ENCODE peak calls at places on chromosomes 11 and 22, in ten cellular contexts. O, F, Z, U, B, K, H, G, W and P are unnamed samples.

GRCh38 chr22:31654408-31654807 is 7.6 kb downstream of the PISD start:
- DNase-seq in K (no peak), Z (no peak), G (no peak), U (no peak), B (no peak), H (no peak), O (no peak), F (no peak), W (no peak), P (no peak)

GRCh38 chr11:40274017-40274416 is 1185.4 kb downstream of the LRRC4C start:
- DNase-seq in K (peak), H (no peak), O (peak), U (peak), Z (no peak), G (peak), F (no peak), W (no peak), B (no peak), P (no peak)

GRCh38 chr11:725624-726202 is 19.7 kb downstream of the EPS8L2 start:
- DNase-seq in W (peak), B (peak), U (no peak), O (no peak), H (no peak), K (no peak), G (no peak), F (no peak), Z (peak), P (no peak)

GRCh38 chr11:61062181-61062955 is 39.9 kb upstream of the CD5 start:
- DNase-seq in W (no peak), Z (no peak), O (no peak), K (no peak), B (no peak), F (no peak), G (no peak), U (no peak), H (no peak), P (no peak)

GRCh38 chr11:117477721-117478120 is 150.1 kb downstream of the CEP164 start:
- DNase-seq in Z (no peak), W (no peak), K (no peak), B (no peak), F (no peak), U (no peak), H (no peak), O (no peak), G (no peak), P (no peak)

GRCh38 chr22:30574095-30574981 is at the start of gene GAL3ST1:
- DNase-seq in W (peak), G (no peak), B (peak), H (peak), K (no peak), Z (peak), U (no peak), O (no peak), F (peak), P (no peak)

GRCh38 chr22:43113516-43114251 is 3.1 kb downstream of the BIK start:
- DNase-seq in H (no peak), O (no peak), B (no peak), Z (no peak), W (no peak), K (no peak), F (no peak), U (no peak), G (peak), P (no peak)

GRCh38 chr22:30871391-30872281 is 96.9 kb downstream of the MORC2 start:
- DNase-seq in O (no peak), B (no peak), H (no peak), K (no peak), U (no peak), F (no peak), W (peak), Z (no peak), G (no peak), P (no peak)

GRCh38 chr11:130144721-130145327 is 14.8 kb upstream of the ST14 start:
- DNase-seq in W (no peak), F (peak), K (no peak), O (no peak), B (no peak), Z (peak), H (no peak), G (no peak), U (peak), P (no peak)

GRCh38 chr11:43360361-43361032 is 1.8 kb downstream of the TTC17 start:
- DNase-seq in W (no peak), F (no peak), U (peak), K (no peak), B (no peak), Z (no peak), G (no peak), H (peak), O (no peak), P (no peak)

GRCh38 chr11:35304393-35304790 is 115.0 kb downstream of the SLC1A2 start:
- DNase-seq in U (peak), O (peak), K (peak), Z (no peak), G (peak), B (no peak), W (no peak), F (peak), H (peak), P (no peak)

GRCh38 chr11:26011474-26011873 is 320.5 kb upstream of the ANO3 start:
- DNase-seq in H (no peak), B (no peak), Z (no peak), F (peak), K (no peak), O (no peak), W (no peak), G (no peak), U (no peak), P (no peak)

GRCh38 chr11:113105584-113105983 is 144.4 kb downstream of the NCAM1 start:
- DNase-seq in G (no peak), F (no peak), Z (no peak), H (no peak), O (peak), W (no peak), K (peak), B (no peak), U (no peak), P (no peak)

GRCh38 chr22:24994070-24994763 is 41.7 kb downstream of the KIAA1671 start:
- DNase-seq in G (peak), K (peak), O (peak), F (peak), U (no peak), H (peak), B (peak), W (no peak), Z (peak), P (no peak)

GRCh38 chr11:68021167-68021787 is 9.2 kb upstream of the NDUFS8 start:
- DNase-seq in F (no peak), Z (peak), U (no peak), O (no peak), G (peak), H (no peak), W (peak), B (peak), K (no peak), P (peak)

GRCh38 chr11:121435132-121435531 is 17.0 kb upstream of the SORL1 start:
- DNase-seq in W (no peak), Z (no peak), B (no peak), U (no peak), F (no peak), O (no peak), K (no peak), G (no peak), H (no peak), P (no peak)

GRCh38 chr11:57585301-57585700 is 12.2 kb upstream of the SERPING1 start:
- DNase-seq in K (no peak), F (no peak), B (no peak), H (no peak), Z (no peak), U (no peak), O (no peak), W (no peak), G (no peak), P (no peak)

GRCh38 chr11:120389693-120390584 is 53.7 kb downstream of the ARHGEF12 start:
- DNase-seq in B (no peak), G (peak), F (no peak), O (no peak), U (no peak), K (peak), Z (no peak), H (no peak), W (no peak), P (no peak)

GRCh38 chr11:132234878-132235277 is 864.5 kb downstream of the NTM start:
- DNase-seq in F (no peak), O (peak), G (peak), K (peak), B (no peak), W (no peak), H (peak), Z (no peak), U (peak), P (no peak)

GRCh38 chr11:57680552-57680874 is 12.6 kb downstream of the ZDHHC5 start:
- DNase-seq in H (peak), K (peak), W (no peak), F (no peak), U (peak), G (peak), B (no peak), O (peak), Z (no peak), P (no peak)

GRCh38 chr22:43293661-43294392 is 49.3 kb downstream of the SCUBE1 start:
- DNase-seq in K (no peak), W (no peak), Z (peak), H (peak), B (peak), G (peak), U (peak), F (peak), O (no peak), P (no peak)

GRCh38 chr11:116053538-116053919 is 549.3 kb upstream of the CADM1 start:
- DNase-seq in F (no peak), O (no peak), W (no peak), U (no peak), Z (peak), H (no peak), B (no peak), G (no peak), K (no peak), P (no peak)

GRCh38 chr11:56916609-56917008 is 72.1 kb upstream of the OR5AK2 start:
- DNase-seq in Z (no peak), H (no peak), G (no peak), O (no peak), K (no peak), F (no peak), W (no peak), U (no peak), B (no peak), P (no peak)

GRCh38 chr11:122756417-122756816 is 81.9 kb upstream of the CRTAM start:
- DNase-seq in K (no peak), W (no peak), O (no peak), B (no peak), Z (no peak), U (no peak), H (no peak), G (no peak), F (peak), P (peak)

GRCh38 chr11:128039140-128040021 is 548.0 kb downstream of the ETS1 start:
- DNase-seq in U (peak), Z (no peak), W (no peak), K (peak), B (peak), F (no peak), H (peak), O (peak), G (peak), P (no peak)

GRCh38 chr22:41951898-41952474 is at the start of gene SMIM45:
- DNase-seq in F (peak), O (no peak), H (no peak), W (peak), G (no peak), B (no peak), U (no peak), K (no peak), Z (peak), P (peak)

GRCh38 chr11:73902303-73902702 is 25.5 kb downstream of the PAAF1 start:
- DNase-seq in F (no peak), W (no peak), Z (no peak), K (no peak), H (no peak), U (no peak), O (no peak), G (no peak), B (no peak), P (no peak)

GRCh38 chr11:14742849-14743248 is 99.2 kb downstream of the PDE3B start:
- DNase-seq in U (no peak), F (no peak), O (no peak), B (no peak), G (no peak), W (no peak), H (no peak), K (no peak), Z (no peak), P (no peak)

GRCh38 chr11:134655189-134655937 is 243.3 kb upstream of the B3GAT1 start:
- DNase-seq in B (peak), Z (no peak), H (no peak), W (no peak), G (no peak), F (no peak), K (no peak), O (no peak), U (no peak), P (no peak)

GRCh38 chr11:36265793-36266628 is 23.2 kb downstream of the COMMD9 start:
- DNase-seq in U (peak), F (peak), W (peak), Z (peak), B (peak), G (peak), K (peak), O (peak), H (peak), P (peak)

GRCh38 chr11:111173221-111173620 is 72.3 kb upstream of the POU2AF2 start:
- DNase-seq in G (no peak), Z (no peak), H (peak), B (no peak), U (peak), F (no peak), K (no peak), W (no peak), O (peak), P (no peak)

GRCh38 chr11:111176603-111177002 is 68.9 kb upstream of the POU2AF2 start:
- DNase-seq in O (no peak), K (peak), W (no peak), B (no peak), G (no peak), U (no peak), H (no peak), F (no peak), Z (no peak), P (no peak)

GRCh38 chr11:111177037-111177988 is 68.2 kb upstream of the POU2AF2 start:
- DNase-seq in F (no peak), U (no peak), G (no peak), W (no peak), Z (no peak), H (no peak), K (no peak), O (no peak), B (no peak), P (peak)
- H3K9ac ChIP-seq in F (no peak), U (no peak), G (no peak), W (no peak), Z (no peak), H (no peak), K (no peak), O (no peak), B (no peak), P (peak)

DNA sequence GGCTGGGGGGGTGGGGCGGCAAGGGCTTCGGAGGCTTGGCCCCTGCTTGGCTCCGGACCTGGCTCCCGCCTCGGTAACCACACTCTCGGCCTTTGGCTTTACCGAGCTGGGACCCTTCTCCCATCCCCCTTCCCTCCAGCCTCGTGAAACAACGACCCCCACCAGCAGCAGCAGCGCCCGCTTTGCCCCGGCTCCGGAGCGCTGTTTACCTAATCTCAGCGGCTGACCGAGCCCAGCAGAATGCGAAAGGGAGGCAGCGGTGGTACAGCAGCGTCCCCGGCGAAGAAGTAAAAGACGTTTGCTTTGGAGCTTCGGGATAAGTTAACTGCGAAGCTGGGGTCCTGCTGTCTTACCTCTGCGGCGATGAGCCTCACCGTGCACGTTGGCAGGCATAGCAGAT is 2.0 kb upstream of the LARGE1 start:
- DNase-seq in H (peak), B (peak), F (peak), U (peak), Z (peak), K (peak), G (no peak), O (peak), W (no peak), P (no peak)
- H3K4me3 ChIP-seq in H (peak), B (peak), F (peak), U (peak), Z (peak), K (peak), G (no peak), O (peak), W (peak), P (no peak)

GRCh38 chr11:118612378-118612777 is 5.0 kb downstream of the PHLDB1 start:
- DNase-seq in W (no peak), O (peak), G (no peak), H (peak), U (peak), K (no peak), B (no peak), Z (peak), F (peak), P (no peak)
- H3K27ac ChIP-seq in W (peak), O (peak), G (no peak), H (peak), U (peak), K (no peak), B (no peak), Z (no peak), F (no peak), P (no peak)

DNA sequence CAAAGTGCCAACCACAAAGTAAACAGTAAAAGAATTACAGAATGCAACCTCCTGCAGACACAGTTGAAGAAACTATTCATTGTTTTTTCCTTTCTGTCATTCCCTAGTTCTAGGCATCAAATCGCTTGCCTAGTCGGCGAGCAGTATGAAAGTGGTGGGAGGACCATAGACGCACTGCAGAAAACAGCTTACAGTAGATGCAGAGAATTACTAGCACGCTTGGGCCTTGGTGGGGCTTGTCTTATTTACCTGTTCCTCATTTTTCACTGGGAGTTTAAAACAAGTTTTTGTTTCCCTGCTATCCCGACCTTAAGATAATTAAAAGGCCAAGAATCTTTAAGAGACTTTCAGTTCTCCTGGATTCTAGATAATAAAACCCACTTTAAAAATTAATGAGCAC is 742 bp upstream of the ARL14EP start:
- DNase-seq in Z (no peak), F (no peak), U (no peak), B (no peak), H (no peak), G (no peak), W (no peak), K (no peak), O (no peak), P (peak)
- H3K9ac ChIP-seq in Z (no peak), F (no peak), U (no peak), B (no peak), H (peak), G (peak), W (peak), K (no peak), O (no peak), P (peak)

DNA sequence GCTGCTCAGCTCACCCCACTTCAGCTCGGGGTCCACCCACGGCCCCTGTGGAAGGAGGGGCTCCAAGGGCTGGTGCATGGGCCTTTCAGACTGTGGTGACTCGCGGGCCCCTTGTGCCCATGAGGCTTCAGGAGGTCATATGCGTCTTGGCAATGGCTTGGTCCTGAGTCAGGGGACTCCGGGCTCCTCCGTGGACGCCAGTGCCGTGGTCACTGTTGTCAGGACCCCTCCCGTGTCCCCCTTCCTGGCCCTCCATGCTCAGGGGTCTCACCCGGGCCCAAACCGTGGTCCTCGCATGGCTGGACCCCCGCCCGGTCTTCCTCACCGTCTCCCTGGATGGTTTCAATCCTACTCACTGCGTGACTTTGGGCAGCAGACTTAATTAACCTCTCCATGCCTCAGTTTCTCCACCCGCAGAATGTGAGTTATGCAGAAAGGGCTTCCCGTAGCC is 436.4 kb downstream of the TBC1D22A start:
- DNase-seq in F (no peak), U (no peak), W (peak), B (no peak), K (no peak), O (no peak), H (no peak), G (no peak), Z (no peak), P (no peak)
- H3K4me3 ChIP-seq in F (no peak), U (no peak), W (no peak), B (no peak), K (no peak), O (no peak), H (no peak), G (no peak), Z (no peak), P (no peak)

GRCh38 chr22:33728847-33729246 is 191.4 kb downstream of the LARGE1 start:
- DNase-seq in Z (no peak), F (no peak), G (no peak), B (no peak), O (no peak), U (no peak), K (no peak), H (no peak), W (no peak), P (no peak)

GRCh38 chr22:33720166-33720878 is 200.0 kb downstream of the LARGE1 start:
- DNase-seq in W (no peak), Z (no peak), F (no peak), O (no peak), U (no peak), H (no peak), G (no peak), K (no peak), B (no peak), P (no peak)

GRCh38 chr22:33722817-33723216 is 197.5 kb downstream of the LARGE1 start:
- DNase-seq in K (no peak), B (no peak), F (no peak), Z (peak), H (no peak), W (no peak), G (no peak), U (no peak), O (no peak), P (no peak)

GRCh38 chr22:33723915-33724314 is 196.4 kb downstream of the LARGE1 start:
- DNase-seq in W (no peak), K (no peak), O (no peak), F (no peak), Z (no peak), G (no peak), B (no peak), U (no peak), H (no peak), P (no peak)

DNA sequence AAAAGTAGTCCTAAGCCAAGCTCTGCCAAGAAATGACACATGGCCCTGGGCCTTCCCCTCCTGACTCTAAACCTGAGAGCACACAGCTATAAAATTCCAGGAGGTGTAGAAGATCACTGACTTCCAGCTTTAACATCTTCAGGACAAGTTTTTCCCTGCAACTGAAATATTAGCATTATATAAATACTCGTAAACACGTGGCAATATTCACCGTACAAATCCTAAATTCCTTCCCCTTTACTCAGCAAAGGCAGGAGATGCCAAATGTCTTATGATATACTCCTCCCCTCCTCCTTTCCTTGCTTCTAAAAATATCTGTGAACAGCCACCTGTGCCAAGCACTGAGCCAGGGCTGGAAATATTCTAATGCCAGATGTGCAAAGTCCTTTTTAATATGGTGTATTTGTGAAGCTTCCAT is 194.0 kb downstream of the LARGE1 start:
- DNase-seq in B (no peak), Z (no peak), U (peak), F (no peak), K (peak), H (peak), G (peak), W (no peak), O (peak), P (no peak)
- H3K27ac ChIP-seq in B (no peak), Z (no peak), U (no peak), F (no peak), K (no peak), H (no peak), G (no peak), W (no peak), O (no peak), P (no peak)

GRCh38 chr11:69203901-69204245 is 48.1 kb downstream of the SMIM38 start:
- DNase-seq in F (no peak), U (no peak), O (no peak), G (no peak), H (no peak), Z (no peak), B (no peak), K (no peak), W (no peak), P (no peak)

GRCh38 chr11:69205929-69206612 is 50.3 kb downstream of the SMIM38 start:
- DNase-seq in O (no peak), Z (no peak), F (no peak), B (no peak), K (no peak), H (no peak), U (no peak), G (no peak), W (no peak), P (no peak)

GRCh38 chr11:69204246-69205124 is 48.8 kb downstream of the SMIM38 start:
- DNase-seq in K (no peak), Z (no peak), O (no peak), U (no peak), G (no peak), B (no peak), F (no peak), W (no peak), H (no peak), P (no peak)

GRCh38 chr11:69207165-69207889 is 51.6 kb downstream of the SMIM38 start:
- DNase-seq in H (no peak), O (no peak), Z (no peak), W (no peak), B (no peak), G (no peak), F (no peak), U (no peak), K (no peak), P (no peak)

GRCh38 chr11:69205125-69205928 is 49.6 kb downstream of the SMIM38 start:
- DNase-seq in B (no peak), W (no peak), G (no peak), F (no peak), Z (no peak), U (no peak), K (no peak), H (no peak), O (no peak), P (no peak)
- H3K9ac ChIP-seq in B (no peak), W (no peak), G (no peak), F (no peak), Z (no peak), U (no peak), K (no peak), H (no peak), O (no peak), P (no peak)